ENCODE peak calls at places on chromosomes 12 and 14, in four cellular contexts. One of them, this sample, is unnamed.
A peak's percentile ranks its signal among the peaks of the same experiment; 100 is the strongest.

GRCh38 chr12:19744760-19745218 is 305.5 kb downstream of the AEBP2 start:
- DNase-seq in HEK293T: no peak
- DNase-seq in ACHN: no peak
- DNase-seq in sciatic nerve: no peak
- DNase-seq in this sample: no peak

GRCh38 chr12:96249196-96250118 is 55.3 kb downstream of the ELK3 start:
- DNase-seq in HEK293T: no peak
- DNase-seq in ACHN: no peak
- DNase-seq in sciatic nerve: no peak
- DNase-seq in this sample: no peak

GRCh38 chr12:102958073-102958829 is 777 bp downstream of the ASCL1 start:
- DNase-seq in HEK293T: no peak
- DNase-seq in ACHN: no peak
- DNase-seq in sciatic nerve: no peak
- DNase-seq in this sample: no peak

GRCh38 chr12:85076688-85077430 is 40.7 kb downstream of the LRRIQ1 start:
- DNase-seq in HEK293T: peak; percentile 41
- DNase-seq in ACHN: peak; percentile 98
- DNase-seq in sciatic nerve: no peak
- DNase-seq in this sample: peak; percentile 80

GRCh38 chr14:22572562-22573058 is 16.4 kb downstream of the DAD1 start:
- DNase-seq in HEK293T: no peak
- DNase-seq in ACHN: no peak
- DNase-seq in sciatic nerve: no peak
- DNase-seq in this sample: no peak

GRCh38 chr12:52274521-52274920 is at the start of gene KRT86:
- DNase-seq in HEK293T: no peak
- DNase-seq in ACHN: no peak
- DNase-seq in sciatic nerve: no peak
- DNase-seq in this sample: no peak

GRCh38 chr14:35114036-35114435 is 7.8 kb downstream of the PPP2R3C start:
- DNase-seq in HEK293T: no peak
- DNase-seq in ACHN: no peak
- DNase-seq in sciatic nerve: no peak
- DNase-seq in this sample: no peak

GRCh38 chr12:106045251-106045674 is 93.5 kb downstream of the NUAK1 start:
- DNase-seq in HEK293T: no peak
- DNase-seq in ACHN: no peak
- DNase-seq in sciatic nerve: no peak
- DNase-seq in this sample: peak; percentile 79

GRCh38 chr14:78836777-78837176 is 666.6 kb downstream of the NRXN3 start:
- DNase-seq in HEK293T: peak; percentile 63
- DNase-seq in ACHN: peak; percentile 79
- DNase-seq in sciatic nerve: no peak
- DNase-seq in this sample: peak; percentile 81

GRCh38 chr12:67813509-67813908 is 165.0 kb downstream of the DYRK2 start:
- DNase-seq in HEK293T: no peak
- DNase-seq in ACHN: no peak
- DNase-seq in sciatic nerve: no peak
- DNase-seq in this sample: no peak

GRCh38 chr14:98816195-98816594 is 455.8 kb downstream of the BCL11B start:
- DNase-seq in HEK293T: no peak
- DNase-seq in ACHN: no peak
- DNase-seq in sciatic nerve: no peak
- DNase-seq in this sample: no peak

GRCh38 chr14:100474176-100474575 is 113.0 kb downstream of the BEGAIN start:
- DNase-seq in HEK293T: no peak
- DNase-seq in ACHN: no peak
- DNase-seq in sciatic nerve: no peak
- DNase-seq in this sample: no peak

GRCh38 chr14:100841445-100842403 is 15.8 kb downstream of the MEG3 start:
- DNase-seq in HEK293T: no peak
- DNase-seq in ACHN: no peak
- DNase-seq in sciatic nerve: no peak
- DNase-seq in this sample: no peak

GRCh38 chr12:116524964-116525379 is 34.2 kb upstream of the MAP1LC3B2 start:
- DNase-seq in HEK293T: no peak
- DNase-seq in ACHN: peak; percentile 91
- DNase-seq in sciatic nerve: no peak
- DNase-seq in this sample: peak; percentile 81

GRCh38 chr12:22173154-22173553 is 127.1 kb downstream of the CMAS start:
- DNase-seq in HEK293T: no peak
- DNase-seq in ACHN: no peak
- DNase-seq in sciatic nerve: no peak
- DNase-seq in this sample: peak; percentile 3

GRCh38 chr14:68753696-68754095 is 39.2 kb downstream of the ZFP36L1 start:
- DNase-seq in HEK293T: no peak
- DNase-seq in ACHN: no peak
- DNase-seq in sciatic nerve: no peak
- DNase-seq in this sample: peak; percentile 39

GRCh38 chr12:6294533-6295186 is 15.8 kb upstream of the PLEKHG6 start:
- DNase-seq in HEK293T: no peak
- DNase-seq in ACHN: no peak
- DNase-seq in sciatic nerve: no peak
- DNase-seq in this sample: no peak

GRCh38 chr14:93040443-93040842 is 75.3 kb downstream of the ITPK1 start:
- DNase-seq in HEK293T: no peak
- DNase-seq in ACHN: no peak
- DNase-seq in sciatic nerve: no peak
- DNase-seq in this sample: peak; percentile 27

GRCh38 chr12:7940906-7941305 is 4.9 kb upstream of the SLC2A3 start:
- DNase-seq in HEK293T: no peak
- DNase-seq in ACHN: no peak
- DNase-seq in sciatic nerve: no peak
- DNase-seq in this sample: no peak

GRCh38 chr12:40226652-40227051 is 1.9 kb downstream of the LRRK2 start:
- DNase-seq in HEK293T: no peak
- DNase-seq in ACHN: peak; percentile 92
- DNase-seq in sciatic nerve: peak; percentile 63
- DNase-seq in this sample: peak; percentile 55

GRCh38 chr14:89910706-89911017 is 43.9 kb downstream of the EFCAB11 start:
- DNase-seq in HEK293T: no peak
- DNase-seq in ACHN: no peak
- DNase-seq in sciatic nerve: no peak
- DNase-seq in this sample: no peak

GRCh38 chr14:24734917-24735500 is 101.0 kb upstream of the GZMB start:
- DNase-seq in HEK293T: peak; percentile 48
- DNase-seq in ACHN: peak; percentile 53
- DNase-seq in sciatic nerve: no peak
- DNase-seq in this sample: peak; percentile 83

GRCh38 chr12:52312086-52312485 is 9.1 kb downstream of the KRT83 start:
- DNase-seq in HEK293T: no peak
- DNase-seq in ACHN: no peak
- DNase-seq in sciatic nerve: no peak
- DNase-seq in this sample: no peak